ENCODE peak calls at places on chromosomes 2 and 18, in seven cellular contexts. M, K, A, W, R, D and P are unnamed samples.

GRCh38 chr2:9984861-9985480 is 33.5 kb downstream of the GRHL1 start:
- DNase-seq in M (no peak), K (peak), A (no peak), W (no peak), R (no peak), D (no peak), P (no peak)

GRCh38 chr2:96324716-96325037 is 440 bp upstream of the ITPRIPL1 start:
- DNase-seq in M (no peak), K (no peak), A (no peak), W (no peak), R (no peak), D (no peak), P (no peak)

GRCh38 chr18:78999939-79000338 is 20.3 kb downstream of the SALL3 start:
- DNase-seq in M (no peak), K (no peak), A (peak), W (no peak), R (no peak), D (no peak), P (no peak)

GRCh38 chr18:74342416-74343043 is 26.9 kb downstream of the C18orf63 start:
- DNase-seq in M (peak), K (peak), A (peak), W (peak), R (no peak), D (peak), P (no peak)

GRCh38 chr2:239966029-239966847 is 58.9 kb downstream of the NDUFA10 start:
- DNase-seq in M (no peak), K (no peak), A (peak), W (no peak), R (no peak), D (no peak), P (no peak)

GRCh38 chr2:191020742-191021381 is 6.9 kb upstream of the STAT1 start:
- DNase-seq in M (peak), K (peak), A (peak), W (no peak), R (no peak), D (peak), P (no peak)

GRCh38 chr2:101655941-101656422 is 41.5 kb upstream of the MAP4K4 start:
- DNase-seq in M (no peak), K (peak), A (no peak), W (no peak), R (no peak), D (peak), P (no peak)

GRCh38 chr2:124485659-124486058 is 460.6 kb downstream of the CNTNAP5 start:
- DNase-seq in M (no peak), K (no peak), A (no peak), W (no peak), R (no peak), D (no peak), P (no peak)

GRCh38 chr2:2875296-2875695 is 502.3 kb downstream of the EIPR1 start:
- DNase-seq in M (no peak), K (no peak), A (no peak), W (no peak), R (no peak), D (no peak), P (no peak)

GRCh38 chr2:241859017-241859435 is 332 bp upstream of the PDCD1 start:
- DNase-seq in M (no peak), K (no peak), A (no peak), W (no peak), R (no peak), D (no peak), P (no peak)

GRCh38 chr18:51092097-51092496 is 62.1 kb downstream of the SMAD4 start:
- DNase-seq in M (no peak), K (no peak), A (no peak), W (no peak), R (no peak), D (no peak), P (no peak)

GRCh38 chr2:176473177-176473576 is 203.9 kb downstream of the MTX2 start:
- DNase-seq in M (peak), K (peak), A (peak), W (no peak), R (no peak), D (peak), P (no peak)

GRCh38 chr2:143145056-143145455 is 15.8 kb downstream of the ARHGAP15 start:
- DNase-seq in M (no peak), K (no peak), A (no peak), W (no peak), R (no peak), D (no peak), P (no peak)

GRCh38 chr2:174969091-174969734 is 36.0 kb downstream of the CHN1 start:
- DNase-seq in M (no peak), K (no peak), A (no peak), W (no peak), R (no peak), D (no peak), P (no peak)

GRCh38 chr2:234377761-234378341 is 119.0 kb downstream of the ARL4C start:
- DNase-seq in M (peak), K (no peak), A (no peak), W (no peak), R (no peak), D (peak), P (no peak)

GRCh38 chr2:216001201-216001600 is 12.2 kb downstream of the MREG start:
- DNase-seq in M (no peak), K (no peak), A (no peak), W (no peak), R (no peak), D (no peak), P (no peak)

GRCh38 chr2:85156141-85156540 is 22.9 kb downstream of the TCF7L1 start:
- DNase-seq in M (no peak), K (no peak), A (no peak), W (no peak), R (no peak), D (peak), P (no peak)

GRCh38 chr2:240604291-240604938 is 17.9 kb downstream of the CAPN10 start:
- DNase-seq in M (peak), K (peak), A (no peak), W (no peak), R (no peak), D (peak), P (peak)

GRCh38 chr2:61291851-61292575 is 130.0 kb downstream of the C2orf74 start:
- DNase-seq in M (no peak), K (no peak), A (peak), W (no peak), R (no peak), D (peak), P (no peak)

GRCh38 chr18:28767781-28768211 is 590.9 kb upstream of the CDH2 start:
- DNase-seq in M (peak), K (no peak), A (peak), W (no peak), R (no peak), D (peak), P (no peak)

GRCh38 chr2:223044092-223044836 is 7.7 kb upstream of the KCNE4 start:
- DNase-seq in M (no peak), K (no peak), A (no peak), W (no peak), R (no peak), D (no peak), P (no peak)

GRCh38 chr2:190137561-190137960 is 75.0 kb upstream of the MSTN start:
- DNase-seq in M (no peak), K (peak), A (no peak), W (no peak), R (no peak), D (no peak), P (no peak)

GRCh38 chr2:210667726-210668125 is 111.3 kb downstream of the CPS1 start:
- DNase-seq in M (no peak), K (no peak), A (no peak), W (no peak), R (no peak), D (no peak), P (no peak)

GRCh38 chr18:55841314-55841713 is 253.3 kb upstream of the TCF4 start:
- DNase-seq in M (no peak), K (no peak), A (no peak), W (no peak), R (no peak), D (no peak), P (no peak)

GRCh38 chr2:84850471-84850870 is 30.4 kb downstream of the TRABD2A start:
- DNase-seq in M (no peak), K (no peak), A (no peak), W (no peak), R (no peak), D (no peak), P (no peak)